ENCODE peak calls at places on chromosomes 11 and 22, in five cellular contexts. F, Q, R, C and E are unnamed samples.

GRCh38 chr11:46202696-46203391 is 74.6 kb upstream of the CREB3L1 start:
- DNase-seq in F (no peak), Q (no peak), R (no peak), C (no peak), E (no peak)

GRCh38 chr11:70931430-70931829 is 320.9 kb downstream of the SHANK2 start:
- DNase-seq in F (no peak), Q (no peak), R (no peak), C (no peak), E (no peak)

GRCh38 chr11:62444835-62445234 is 26.0 kb downstream of the SCGB1A1 start:
- DNase-seq in F (no peak), Q (no peak), R (no peak), C (no peak), E (no peak)

GRCh38 chr11:36500315-36500721 is 9.8 kb downstream of the TRAF6 start:
- DNase-seq in F (peak; percentile 94), Q (no peak), R (no peak), C (no peak), E (peak; percentile 33)

GRCh38 chr11:120068114-120068573 is 69.8 kb downstream of the TRIM29 start:
- DNase-seq in F (peak; percentile 65), Q (no peak), R (peak; percentile 16), C (no peak), E (peak; percentile 26)

GRCh38 chr11:14054708-14055107 is 92.2 kb downstream of the SPON1 start:
- DNase-seq in F (no peak), Q (no peak), R (no peak), C (no peak), E (no peak)

GRCh38 chr11:130801287-130802146 is 114.8 kb downstream of the SNX19 start:
- DNase-seq in F (no peak), Q (no peak), R (no peak), C (no peak), E (no peak)

GRCh38 chr11:119179342-119179741 is 5.9 kb upstream of the NHERF4 start:
- DNase-seq in F (no peak), Q (no peak), R (no peak), C (no peak), E (no peak)

GRCh38 chr11:66835762-66836405 is 7.4 kb upstream of the RCE1 start:
- DNase-seq in F (peak; percentile 51), Q (no peak), R (no peak), C (no peak), E (no peak)

GRCh38 chr11:1834132-1834610 is 619 bp upstream of the SYT8 start:
- DNase-seq in F (no peak), Q (no peak), R (no peak), C (no peak), E (peak; percentile 85)

GRCh38 chr11:95910638-95911368 is 13.1 kb downstream of the MTMR2 start:
- DNase-seq in F (no peak), Q (no peak), R (no peak), C (no peak), E (no peak)

GRCh38 chr22:39528080-39528661 is 4.4 kb downstream of the RPS19BP1 start:
- DNase-seq in F (peak; percentile 43), Q (no peak), R (peak; percentile 67), C (no peak), E (no peak)

GRCh38 chr22:23565942-23566715 is 14.0 kb downstream of the IGLL1 start:
- DNase-seq in F (no peak), Q (no peak), R (no peak), C (no peak), E (no peak)

GRCh38 chr11:133984828-133985227 is 28.1 kb upstream of the IGSF9B start:
- DNase-seq in F (no peak), Q (no peak), R (no peak), C (no peak), E (no peak)

GRCh38 chr22:46936378-46936916 is 174.0 kb downstream of the TBC1D22A start:
- DNase-seq in F (no peak), Q (no peak), R (peak; percentile 2), C (no peak), E (no peak)

GRCh38 chr22:30488121-30488520 is 16.3 kb upstream of the SEC14L3 start:
- DNase-seq in F (no peak), Q (no peak), R (no peak), C (no peak), E (no peak)

GRCh38 chr22:36136475-36136874 is 24.1 kb downstream of the APOL3 start:
- DNase-seq in F (peak; percentile 77), Q (no peak), R (no peak), C (no peak), E (no peak)